ENCODE peak calls at places on chromosomes 4 and X, in ten cellular contexts. N is nephron progenitor cell; R is Caco-2; D is suprapubic skin; S is CD8-positive, alpha-beta T cell; J is Panc1; Q is CD14-positive monocyte; Y is PC-3; X is cardiac fibroblast; H is right atrium auricular region. M is an unnamed sample.

GRCh38 chr4:155953151-155954117 is at the start of gene CTSO:
- DNase-seq in Q (peak), S (peak), R (peak), X (peak), Y (peak), H (peak), N (peak), J (peak), D (peak), M (peak)

GRCh38 chr4:27360651-27361347 is 500.2 kb downstream of the STIM2 start:
- DNase-seq in S (no peak), N (no peak), H (no peak), D (no peak), Q (no peak), R (peak), X (peak), J (no peak), Y (peak), M (peak)

GRCh38 chr4:52983563-52984303 is 121.6 kb downstream of the RASL11B start:
- DNase-seq in S (no peak), J (peak), R (peak), Y (peak), X (peak), N (peak), H (no peak), D (no peak), Q (no peak), M (peak)

GRCh38 chrX:123184858-123185251 is 777 bp downstream of the GRIA3 start:
- DNase-seq in H (no peak), Y (no peak), S (no peak), J (no peak), X (no peak), R (no peak), D (no peak), Q (no peak), N (peak), M (no peak)

GRCh38 chr4:105710678-105711077 is 2.1 kb downstream of the GSTCD start:
- DNase-seq in Y (peak), R (no peak), J (no peak), D (no peak), H (no peak), Q (no peak), N (no peak), X (no peak), S (no peak), M (peak)

GRCh38 chrX:15758140-15758539 is 20.1 kb downstream of the CA5B start:
- DNase-seq in J (no peak), X (no peak), N (no peak), Q (no peak), S (no peak), D (no peak), Y (no peak), R (no peak), H (no peak), M (no peak)

GRCh38 chrX:136048446-136048845 is 63.2 kb downstream of the SLC9A6 start:
- DNase-seq in S (no peak), Q (no peak), Y (no peak), N (no peak), H (no peak), X (peak), D (no peak), R (no peak), J (no peak), M (no peak)

GRCh38 chr4:144969793-144970192 is 128.2 kb downstream of the ANAPC10 start:
- DNase-seq in X (no peak), Q (no peak), J (no peak), H (no peak), D (no peak), R (no peak), Y (no peak), N (no peak), S (no peak), M (no peak)

GRCh38 chrX:13778916-13779315 is 38.0 kb downstream of the GPM6B start:
- DNase-seq in J (no peak), R (no peak), Y (peak), X (peak), S (no peak), Q (no peak), D (no peak), H (no peak), N (no peak), M (peak)
- TF ChIP-seq CTCF in J (no peak), R (no peak), Y (peak), X (no peak), S (no peak), Q (no peak), D (no peak), H (no peak), N (no peak), M (no peak)

GRCh38 chr4:85763207-85763606 is 288.3 kb downstream of the ARHGAP24 start:
- DNase-seq in H (no peak), N (no peak), X (no peak), Y (peak), S (no peak), R (no peak), D (no peak), Q (no peak), J (no peak), M (no peak)

GRCh38 chr4:85759392-85759791 is 284.4 kb downstream of the ARHGAP24 start:
- DNase-seq in J (no peak), N (no peak), X (no peak), S (no peak), Y (no peak), D (no peak), H (no peak), Q (no peak), R (no peak), M (no peak)

GRCh38 chr4:85761803-85762202 is 286.9 kb downstream of the ARHGAP24 start:
- DNase-seq in S (no peak), Y (peak), D (no peak), J (no peak), Q (peak), N (no peak), R (no peak), H (no peak), X (peak), M (peak)

GRCh38 chr4:85760521-85760920 is 285.6 kb downstream of the ARHGAP24 start:
- DNase-seq in D (no peak), J (no peak), X (no peak), R (no peak), Q (no peak), N (no peak), S (no peak), H (no peak), Y (no peak), M (no peak)

GRCh38 chr4:85762204-85762884 is 287.4 kb downstream of the ARHGAP24 start:
- DNase-seq in X (peak), S (no peak), N (no peak), D (no peak), Q (no peak), Y (peak), H (no peak), J (no peak), R (no peak), M (peak)
- TF ChIP-seq CTCF in X (no peak), S (no peak), N (no peak), D (no peak), Q (no peak), Y (no peak), H (no peak), J (no peak), R (no peak), M (no peak)

GRCh38 chrX:130623508-130623907 is 221.7 kb downstream of the RBMX2 start:
- DNase-seq in H (no peak), N (no peak), S (no peak), R (no peak), Y (no peak), Q (no peak), J (no peak), X (no peak), D (no peak), M (no peak)
- TF ChIP-seq CTCF in H (no peak), N (no peak), S (no peak), R (no peak), Y (no peak), Q (no peak), J (no peak), X (no peak), D (no peak), M (no peak)

GRCh38 chrX:137052641-137053235 is 18.9 kb upstream of the GPR101 start:
- DNase-seq in D (no peak), Q (no peak), N (peak), H (no peak), X (no peak), R (no peak), Y (peak), J (no peak), S (no peak), M (no peak)
- TF ChIP-seq CTCF in D (no peak), Q (peak), N (no peak), H (no peak), X (no peak), R (no peak), Y (peak), J (peak), S (no peak), M (peak)

GRCh38 chr4:11497212-11497806 is 68.6 kb upstream of the HS3ST1 start:
- DNase-seq in Y (peak), S (no peak), D (no peak), Q (peak), H (no peak), R (no peak), N (no peak), X (peak), J (no peak), M (no peak)
- TF ChIP-seq CTCF in Y (peak), S (no peak), D (no peak), Q (peak), H (no peak), R (no peak), N (no peak), X (no peak), J (peak), M (no peak)

GRCh38 chr4:40294339-40294738 is 40.8 kb upstream of the CHRNA9 start:
- DNase-seq in J (no peak), D (no peak), H (no peak), Y (no peak), S (no peak), X (no peak), N (no peak), R (no peak), Q (no peak), M (no peak)

GRCh38 chr4:40299704-40300336 is 35.3 kb upstream of the CHRNA9 start:
- DNase-seq in X (no peak), D (no peak), Q (no peak), N (no peak), J (no peak), R (no peak), Y (peak), H (no peak), S (no peak), M (peak)

GRCh38 chr4:40292313-40292759 is 42.8 kb upstream of the CHRNA9 start:
- DNase-seq in Q (peak), X (peak), S (no peak), N (no peak), H (no peak), D (no peak), J (no peak), Y (peak), R (peak), M (no peak)

GRCh38 chr4:40299126-40299525 is 36.0 kb upstream of the CHRNA9 start:
- DNase-seq in H (no peak), N (no peak), Y (no peak), D (no peak), X (no peak), Q (no peak), R (no peak), J (no peak), S (no peak), M (no peak)

DNA sequence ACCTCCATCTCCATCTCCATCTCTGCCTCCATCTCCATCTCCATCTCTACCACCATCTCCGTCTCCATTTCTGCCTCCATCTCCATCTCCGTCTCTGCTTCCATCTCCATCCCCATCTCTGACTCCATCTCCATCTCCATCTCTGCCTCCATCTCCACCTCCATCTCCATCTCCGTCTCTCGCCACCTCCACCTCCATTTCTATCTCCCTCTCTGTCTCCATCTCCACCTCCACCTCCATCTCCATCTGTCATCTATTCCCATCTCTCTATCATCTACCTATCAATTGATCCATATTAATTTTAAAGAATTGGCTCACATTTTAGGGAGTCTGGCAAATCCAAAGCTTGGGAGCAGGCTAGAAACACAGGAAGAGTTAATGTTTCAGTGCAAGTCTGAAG is 39.6 kb upstream of the CHRNA9 start:
- DNase-seq in X (no peak), S (no peak), Q (no peak), H (no peak), Y (no peak), R (no peak), J (no peak), N (no peak), D (no peak), M (no peak)
- TF ChIP-seq CTCF in X (no peak), S (no peak), Q (no peak), H (no peak), Y (no peak), R (no peak), J (no peak), N (no peak), D (no peak), M (no peak)

DNA sequence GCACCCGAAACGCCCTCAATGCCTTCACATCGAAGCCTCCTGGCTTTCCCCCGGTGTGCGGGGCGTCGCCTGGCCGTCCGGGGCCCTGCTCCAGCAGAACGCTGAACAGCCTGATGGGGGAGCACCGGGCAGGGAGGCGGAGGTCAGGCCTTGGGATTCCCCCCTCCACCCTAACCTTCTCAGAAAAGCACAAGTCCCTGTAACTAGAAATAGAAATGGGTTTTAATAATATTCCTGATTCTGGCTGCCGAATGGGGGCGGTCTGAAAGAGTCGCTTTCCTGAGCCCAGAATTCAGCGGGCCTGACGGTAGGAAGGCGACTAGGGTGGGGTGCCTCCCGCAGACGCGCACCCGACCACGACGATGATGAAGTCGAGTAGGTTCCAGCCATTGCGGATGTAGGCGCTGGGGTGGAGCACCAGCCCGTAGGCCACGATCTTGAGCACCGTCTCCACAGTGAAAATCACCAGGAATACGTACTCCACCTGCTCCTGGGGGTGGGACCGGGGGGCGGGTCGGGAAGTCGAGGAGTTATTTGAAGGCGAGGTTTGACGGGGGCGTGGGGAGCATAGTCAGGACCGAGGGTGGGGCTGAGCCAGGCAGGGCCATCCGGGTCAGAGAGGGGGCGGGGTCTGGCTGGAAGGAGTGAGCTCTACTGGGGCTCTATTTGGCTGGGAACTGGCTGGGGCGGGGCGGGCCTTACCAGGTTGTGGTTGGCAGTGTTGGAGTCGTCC is 2.5 kb downstream of the CACNA1F start:
- DNase-seq in D (peak), Q (peak), J (no peak), N (peak), S (peak), R (peak), Y (no peak), H (peak), X (no peak), M (no peak)
- TF ChIP-seq CTCF in D (no peak), Q (peak), J (no peak), N (no peak), S (no peak), R (peak), Y (no peak), H (no peak), X (peak), M (no peak)

M was measured in HFFc6.